ENCODE peak calls at places on chromosomes 2 and 18, in ten cellular contexts. One of them, this sample, is unnamed.

GRCh38 chr18:12048010-12048826 is 45.4 kb upstream of the ANKRD62 start:
- DNase-seq in PC-3: no peak
- DNase-seq in upper lobe of right lung: no peak
- DNase-seq in right cardiac atrium: no peak
- DNase-seq in neuronal stem cell: no peak
- DNase-seq in cardiac muscle cell: no peak
- DNase-seq in heart right ventricle: no peak
- DNase-seq in ovary: no peak
- DNase-seq in Peyer's patch: no peak
- DNase-seq in mammary epithelial cell: no peak
- DNase-seq in this sample: peak; percentile 45

GRCh38 chr2:157053876-157054275 is 203.6 kb upstream of the GALNT5 start:
- DNase-seq in mammary epithelial cell: no peak
- DNase-seq in neuronal stem cell: no peak
- DNase-seq in ovary: no peak
- DNase-seq in heart right ventricle: no peak
- DNase-seq in upper lobe of right lung: no peak
- DNase-seq in PC-3: no peak
- DNase-seq in right cardiac atrium: no peak
- DNase-seq in cardiac muscle cell: no peak
- DNase-seq in Peyer's patch: no peak
- DNase-seq in this sample: no peak

GRCh38 chr2:188181035-188181434 is 110.6 kb upstream of the GULP1 start:
- DNase-seq in heart right ventricle: no peak
- DNase-seq in right cardiac atrium: no peak
- DNase-seq in PC-3: no peak
- DNase-seq in mammary epithelial cell: no peak
- DNase-seq in Peyer's patch: no peak
- DNase-seq in upper lobe of right lung: no peak
- DNase-seq in neuronal stem cell: no peak
- DNase-seq in ovary: no peak
- DNase-seq in cardiac muscle cell: no peak
- DNase-seq in this sample: no peak

GRCh38 chr2:241279413-241279812 is 36.1 kb downstream of the HDLBP start:
- DNase-seq in upper lobe of right lung: no peak
- DNase-seq in mammary epithelial cell: no peak
- DNase-seq in heart right ventricle: no peak
- DNase-seq in cardiac muscle cell: no peak
- DNase-seq in neuronal stem cell: no peak
- DNase-seq in right cardiac atrium: no peak
- DNase-seq in ovary: no peak
- DNase-seq in Peyer's patch: no peak
- DNase-seq in PC-3: no peak
- DNase-seq in this sample: no peak

GRCh38 chr2:236179653-236180500 is 11.7 kb upstream of the GBX2 start:
- DNase-seq in neuronal stem cell: peak; percentile 12
- DNase-seq in ovary: no peak
- DNase-seq in heart right ventricle: no peak
- DNase-seq in PC-3: peak; percentile 56
- DNase-seq in upper lobe of right lung: peak; percentile 47
- DNase-seq in Peyer's patch: no peak
- DNase-seq in right cardiac atrium: no peak
- DNase-seq in cardiac muscle cell: no peak
- DNase-seq in mammary epithelial cell: peak; percentile 49
- DNase-seq in this sample: no peak

GRCh38 chr2:80105020-80105419 is 199.5 kb downstream of the LRRTM1 start:
- DNase-seq in neuronal stem cell: no peak
- DNase-seq in mammary epithelial cell: no peak
- DNase-seq in right cardiac atrium: no peak
- DNase-seq in heart right ventricle: no peak
- DNase-seq in Peyer's patch: no peak
- DNase-seq in upper lobe of right lung: no peak
- DNase-seq in PC-3: no peak
- DNase-seq in cardiac muscle cell: no peak
- DNase-seq in ovary: no peak
- DNase-seq in this sample: no peak

GRCh38 chr2:190666895-190667294 is 18.0 kb downstream of the NAB1 start:
- DNase-seq in neuronal stem cell: no peak
- DNase-seq in mammary epithelial cell: peak; percentile 65
- DNase-seq in PC-3: peak; percentile 56
- DNase-seq in ovary: no peak
- DNase-seq in Peyer's patch: no peak
- DNase-seq in upper lobe of right lung: no peak
- DNase-seq in heart right ventricle: no peak
- DNase-seq in cardiac muscle cell: no peak
- DNase-seq in right cardiac atrium: no peak
- DNase-seq in this sample: no peak

GRCh38 chr2:48479923-48480322 is 50.0 kb upstream of the STON1 start:
- DNase-seq in right cardiac atrium: no peak
- DNase-seq in mammary epithelial cell: no peak
- DNase-seq in ovary: no peak
- DNase-seq in neuronal stem cell: no peak
- DNase-seq in heart right ventricle: no peak
- DNase-seq in cardiac muscle cell: no peak
- DNase-seq in PC-3: no peak
- DNase-seq in upper lobe of right lung: no peak
- DNase-seq in Peyer's patch: no peak
- DNase-seq in this sample: no peak

GRCh38 chr2:170170281-170171035 is 7.5 kb upstream of the MYO3B start:
- DNase-seq in mammary epithelial cell: no peak
- DNase-seq in Peyer's patch: no peak
- DNase-seq in neuronal stem cell: no peak
- DNase-seq in upper lobe of right lung: no peak
- DNase-seq in PC-3: no peak
- DNase-seq in heart right ventricle: no peak
- DNase-seq in cardiac muscle cell: no peak
- DNase-seq in ovary: no peak
- DNase-seq in right cardiac atrium: no peak
- DNase-seq in this sample: no peak

GRCh38 chr18:46474487-46475366 is 182.3 kb downstream of the LOXHD1 start:
- DNase-seq in Peyer's patch: no peak
- DNase-seq in ovary: no peak
- DNase-seq in cardiac muscle cell: peak; percentile 23
- DNase-seq in PC-3: no peak
- DNase-seq in upper lobe of right lung: peak; percentile 43
- DNase-seq in right cardiac atrium: no peak
- DNase-seq in neuronal stem cell: no peak
- DNase-seq in heart right ventricle: no peak
- DNase-seq in mammary epithelial cell: peak; percentile 28
- DNase-seq in this sample: no peak

DNA sequence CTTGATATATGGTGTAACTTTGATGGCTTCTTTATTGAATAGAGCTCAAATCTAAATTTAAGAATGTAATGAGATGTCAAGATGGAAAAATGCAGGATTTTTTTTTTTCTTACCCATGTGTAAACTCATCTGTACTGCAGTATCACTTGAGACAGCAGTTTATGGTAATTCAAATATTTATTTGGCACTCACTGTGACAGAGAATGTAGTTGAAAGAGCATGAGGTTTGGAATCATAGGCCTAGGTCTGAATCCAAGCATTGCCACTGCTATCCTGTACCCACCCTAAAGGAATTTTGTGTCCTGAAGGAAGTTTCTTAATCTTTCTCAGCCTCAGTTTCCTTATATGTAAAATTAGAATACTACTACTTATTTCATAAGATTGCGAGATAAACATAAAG is 3.8 kb downstream of the CREB1 start:
- DNase-seq in mammary epithelial cell: no peak
- DNase-seq in right cardiac atrium: no peak
- DNase-seq in upper lobe of right lung: no peak
- DNase-seq in PC-3: peak; percentile 32
- DNase-seq in neuronal stem cell: no peak
- DNase-seq in cardiac muscle cell: no peak
- DNase-seq in ovary: no peak
- DNase-seq in heart right ventricle: no peak
- DNase-seq in Peyer's patch: no peak
- DNase-seq in this sample: no peak
- H3K4me3 ChIP-seq in mammary epithelial cell: no peak overlapping the region
- H3K4me3 ChIP-seq in right cardiac atrium: no peak overlapping the region
- H3K4me3 ChIP-seq in upper lobe of right lung: no peak overlapping the region
- H3K4me3 ChIP-seq in PC-3: no peak overlapping the region
- H3K4me3 ChIP-seq in neuronal stem cell: no peak overlapping the region
- H3K4me3 ChIP-seq in cardiac muscle cell: no peak overlapping the region
- H3K4me3 ChIP-seq in ovary: no peak overlapping the region
- H3K4me3 ChIP-seq in heart right ventricle: no peak overlapping the region
- H3K4me3 ChIP-seq in Peyer's patch: no peak overlapping the region
- H3K4me3 ChIP-seq in this sample: no peak overlapping the region

GRCh38 chr2:239792649-239793010 is 232.5 kb downstream of the NDUFA10 start:
- DNase-seq in ovary: peak; percentile 3
- DNase-seq in neuronal stem cell: no peak
- DNase-seq in PC-3: no peak
- DNase-seq in cardiac muscle cell: no peak
- DNase-seq in mammary epithelial cell: no peak
- DNase-seq in heart right ventricle: no peak
- DNase-seq in right cardiac atrium: no peak
- DNase-seq in upper lobe of right lung: no peak
- DNase-seq in Peyer's patch: peak; percentile 45
- DNase-seq in this sample: no peak

GRCh38 chr2:239790313-239790712 is 234.8 kb downstream of the NDUFA10 start:
- DNase-seq in heart right ventricle: no peak
- DNase-seq in mammary epithelial cell: no peak
- DNase-seq in neuronal stem cell: no peak
- DNase-seq in cardiac muscle cell: no peak
- DNase-seq in ovary: peak; percentile 3
- DNase-seq in right cardiac atrium: no peak
- DNase-seq in upper lobe of right lung: no peak
- DNase-seq in Peyer's patch: peak; percentile 25
- DNase-seq in PC-3: no peak
- DNase-seq in this sample: no peak

GRCh38 chr2:239789711-239790110 is 235.4 kb downstream of the NDUFA10 start:
- DNase-seq in upper lobe of right lung: no peak
- DNase-seq in PC-3: no peak
- DNase-seq in heart right ventricle: no peak
- DNase-seq in Peyer's patch: peak; percentile 18
- DNase-seq in neuronal stem cell: no peak
- DNase-seq in ovary: peak; percentile 8
- DNase-seq in right cardiac atrium: no peak
- DNase-seq in mammary epithelial cell: no peak
- DNase-seq in cardiac muscle cell: no peak
- DNase-seq in this sample: no peak

GRCh38 chr2:239791727-239792648 is 233.2 kb downstream of the NDUFA10 start:
- DNase-seq in mammary epithelial cell: no peak
- DNase-seq in cardiac muscle cell: no peak
- DNase-seq in ovary: peak; percentile 6
- DNase-seq in PC-3: no peak
- DNase-seq in Peyer's patch: peak; percentile 36
- DNase-seq in upper lobe of right lung: no peak
- DNase-seq in right cardiac atrium: no peak
- DNase-seq in heart right ventricle: no peak
- DNase-seq in neuronal stem cell: no peak
- DNase-seq in this sample: no peak

GRCh38 chr2:239790721-239791120 is 234.4 kb downstream of the NDUFA10 start:
- DNase-seq in PC-3: no peak
- DNase-seq in cardiac muscle cell: no peak
- DNase-seq in mammary epithelial cell: no peak
- DNase-seq in upper lobe of right lung: peak; percentile 59
- DNase-seq in ovary: no peak
- DNase-seq in Peyer's patch: no peak
- DNase-seq in right cardiac atrium: no peak
- DNase-seq in neuronal stem cell: no peak
- DNase-seq in heart right ventricle: no peak
- DNase-seq in this sample: no peak
- H3K27ac ChIP-seq in PC-3: no peak overlapping the region
- H3K27ac ChIP-seq in cardiac muscle cell: no peak overlapping the region
- H3K27ac ChIP-seq in mammary epithelial cell: no peak overlapping the region
- H3K27ac ChIP-seq in upper lobe of right lung: no peak overlapping the region
- H3K27ac ChIP-seq in ovary: no peak overlapping the region
- H3K27ac ChIP-seq in Peyer's patch: no peak overlapping the region
- H3K27ac ChIP-seq in right cardiac atrium: no peak overlapping the region
- H3K27ac ChIP-seq in neuronal stem cell: no peak overlapping the region
- H3K27ac ChIP-seq in heart right ventricle: no peak overlapping the region
- H3K27ac ChIP-seq in this sample: no peak overlapping the region

GRCh38 chr2:96819101-96819875 is 3.2 kb downstream of the CNNM3 start:
- DNase-seq in cardiac muscle cell: peak; percentile 49
- DNase-seq in right cardiac atrium: peak; percentile 58
- DNase-seq in PC-3: no peak
- DNase-seq in heart right ventricle: no peak
- DNase-seq in mammary epithelial cell: no peak
- DNase-seq in ovary: no peak
- DNase-seq in neuronal stem cell: no peak
- DNase-seq in Peyer's patch: peak; percentile 83
- DNase-seq in upper lobe of right lung: peak; percentile 75
- DNase-seq in this sample: no peak
- H3K4me3 ChIP-seq in cardiac muscle cell: no peak overlapping the region
- H3K4me3 ChIP-seq in right cardiac atrium: no peak overlapping the region
- H3K4me3 ChIP-seq in PC-3: no peak overlapping the region
- H3K4me3 ChIP-seq in heart right ventricle: peak overlapping the region; percentile 29
- H3K4me3 ChIP-seq in mammary epithelial cell: no peak overlapping the region
- H3K4me3 ChIP-seq in ovary: no peak overlapping the region
- H3K4me3 ChIP-seq in neuronal stem cell: no peak overlapping the region
- H3K4me3 ChIP-seq in Peyer's patch: no peak overlapping the region
- H3K4me3 ChIP-seq in upper lobe of right lung: peak overlapping the region; percentile 16
- H3K4me3 ChIP-seq in this sample: no peak overlapping the region

GRCh38 chr2:65071499-65072180 is 15.4 kb downstream of the CEP68 start:
- DNase-seq in neuronal stem cell: no peak
- DNase-seq in upper lobe of right lung: no peak
- DNase-seq in heart right ventricle: no peak
- DNase-seq in Peyer's patch: no peak
- DNase-seq in mammary epithelial cell: peak; percentile 19
- DNase-seq in PC-3: peak; percentile 75
- DNase-seq in right cardiac atrium: peak; percentile 62
- DNase-seq in ovary: peak; percentile 57
- DNase-seq in cardiac muscle cell: no peak
- DNase-seq in this sample: no peak

GRCh38 chr2:65070172-65070830 is 14.1 kb downstream of the CEP68 start:
- DNase-seq in right cardiac atrium: peak; percentile 54
- DNase-seq in neuronal stem cell: no peak
- DNase-seq in heart right ventricle: no peak
- DNase-seq in mammary epithelial cell: peak; percentile 64
- DNase-seq in Peyer's patch: peak; percentile 81
- DNase-seq in PC-3: peak; percentile 62
- DNase-seq in cardiac muscle cell: no peak
- DNase-seq in upper lobe of right lung: no peak
- DNase-seq in ovary: no peak
- DNase-seq in this sample: no peak

GRCh38 chr2:65072181-65072970 is 16.2 kb downstream of the CEP68 start:
- DNase-seq in heart right ventricle: no peak
- DNase-seq in ovary: no peak
- DNase-seq in neuronal stem cell: no peak
- DNase-seq in Peyer's patch: no peak
- DNase-seq in mammary epithelial cell: no peak
- DNase-seq in cardiac muscle cell: no peak
- DNase-seq in upper lobe of right lung: no peak
- DNase-seq in right cardiac atrium: peak; percentile 43
- DNase-seq in PC-3: no peak
- DNase-seq in this sample: no peak

GRCh38 chr2:65069425-65069824 is 13.2 kb downstream of the CEP68 start:
- DNase-seq in mammary epithelial cell: no peak
- DNase-seq in ovary: no peak
- DNase-seq in PC-3: no peak
- DNase-seq in right cardiac atrium: peak; percentile 20
- DNase-seq in upper lobe of right lung: no peak
- DNase-seq in heart right ventricle: no peak
- DNase-seq in cardiac muscle cell: no peak
- DNase-seq in Peyer's patch: no peak
- DNase-seq in neuronal stem cell: no peak
- DNase-seq in this sample: no peak

DNA sequence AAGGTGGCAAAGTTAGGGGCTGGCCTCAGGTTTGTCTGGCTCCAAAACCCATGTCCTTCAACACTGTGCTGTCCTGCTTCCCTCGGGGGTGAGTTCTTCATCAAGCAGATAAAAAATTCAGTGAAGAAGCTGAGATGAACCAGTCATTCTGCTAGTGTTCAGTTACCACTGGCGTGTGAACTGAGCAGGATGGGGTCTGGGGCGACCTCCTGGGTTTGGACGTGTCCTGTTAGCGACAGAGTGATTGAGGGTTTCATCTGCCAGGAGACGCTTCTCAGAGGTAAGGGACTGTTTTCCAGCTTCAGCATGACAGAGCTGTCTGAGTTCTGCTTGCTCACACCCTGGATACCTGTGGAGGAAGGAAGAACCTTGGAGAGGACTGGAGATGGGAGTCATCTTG is 14.6 kb downstream of the CEP68 start:
- DNase-seq in neuronal stem cell: no peak
- DNase-seq in cardiac muscle cell: no peak
- DNase-seq in upper lobe of right lung: no peak
- DNase-seq in mammary epithelial cell: no peak
- DNase-seq in right cardiac atrium: peak; percentile 6
- DNase-seq in ovary: no peak
- DNase-seq in Peyer's patch: no peak
- DNase-seq in PC-3: no peak
- DNase-seq in heart right ventricle: no peak
- DNase-seq in this sample: no peak
- H3K27ac ChIP-seq in neuronal stem cell: no peak overlapping the region
- H3K27ac ChIP-seq in cardiac muscle cell: peak overlapping the region; percentile 36
- H3K27ac ChIP-seq in upper lobe of right lung: no peak overlapping the region
- H3K27ac ChIP-seq in mammary epithelial cell: peak overlapping the region; percentile 23
- H3K27ac ChIP-seq in right cardiac atrium: no peak overlapping the region
- H3K27ac ChIP-seq in ovary: peak overlapping the region; percentile 4
- H3K27ac ChIP-seq in Peyer's patch: peak overlapping the region; percentile 57
- H3K27ac ChIP-seq in PC-3: peak overlapping the region; percentile 77
- H3K27ac ChIP-seq in heart right ventricle: peak overlapping the region; percentile 48
- H3K27ac ChIP-seq in this sample: peak overlapping the region; percentile 41

This sample was measured in RWPE2.